ENCODE peak calls at places on chromosomes 3 and 15, in ten cellular contexts. J is PC-3; G is CD8-positive, alpha-beta memory T cell; D is fibroblast of lung; M is AG09309; R is GM23248; L is fibroblast of pulmonary artery; F is brain microvascular endothelial cell; C is CD8-positive, alpha-beta T cell; K is left ventricle myocardium inferior. Y is an unnamed sample.

GRCh38 chr3:196096382-196096953 is 14.6 kb upstream of the TFRC start:
- DNase-seq in J (no peak), G (no peak), D (no peak), M (no peak), R (peak), L (no peak), F (no peak), C (no peak), K (peak), Y (no peak)

GRCh38 chr3:29203846-29204245 is 77.0 kb upstream of the RBMS3 start:
- DNase-seq in J (peak), G (no peak), D (no peak), M (no peak), R (peak), L (no peak), F (no peak), C (no peak), K (no peak), Y (peak)

GRCh38 chr15:91974321-91974720 is 120.8 kb downstream of the SLCO3A1 start:
- DNase-seq in J (peak), G (no peak), D (no peak), M (no peak), R (no peak), L (no peak), F (no peak), C (no peak), K (no peak), Y (peak)

GRCh38 chr3:165259518-165260193 is 63.5 kb upstream of the SLITRK3 start:
- DNase-seq in J (peak), G (no peak), D (peak), M (no peak), R (peak), L (peak), F (peak), C (no peak), K (no peak), Y (peak)

GRCh38 chr3:126270145-126270811 is 86.9 kb downstream of the KLF15 start:
- DNase-seq in J (no peak), G (no peak), D (peak), M (no peak), R (peak), L (peak), F (no peak), C (no peak), K (peak), Y (peak)

GRCh38 chr3:159882784-159883779 is 105.6 kb upstream of the IL12A start:
- DNase-seq in J (peak), G (no peak), D (peak), M (no peak), R (peak), L (peak), F (peak), C (no peak), K (no peak), Y (peak)

GRCh38 chr3:50121416-50122032 is 32.8 kb downstream of the RBM5 start:
- DNase-seq in J (peak), G (peak), D (peak), M (peak), R (peak), L (peak), F (peak), C (peak), K (peak), Y (peak)

GRCh38 chr15:64068133-64068532 is 21.8 kb upstream of the DAPK2 start:
- DNase-seq in J (no peak), G (no peak), D (no peak), M (no peak), R (no peak), L (no peak), F (no peak), C (no peak), K (no peak), Y (no peak)

GRCh38 chr15:83320404-83320803 is 35.9 kb upstream of the BNC1 start:
- DNase-seq in J (no peak), G (no peak), D (peak), M (peak), R (peak), L (peak), F (peak), C (no peak), K (no peak), Y (peak)

GRCh38 chr15:48458876-48459275 is 127.6 kb downstream of the DUT start:
- DNase-seq in J (no peak), G (no peak), D (peak), M (no peak), R (peak), L (no peak), F (no peak), C (no peak), K (no peak), Y (no peak)

GRCh38 chr3:134772591-134772990 is 22.5 kb upstream of the EPHB1 start:
- DNase-seq in J (no peak), G (no peak), D (no peak), M (no peak), R (no peak), L (no peak), F (no peak), C (no peak), K (no peak), Y (no peak)

GRCh38 chr3:61796088-61796680 is 234.8 kb downstream of the PTPRG start:
- DNase-seq in J (no peak), G (no peak), D (no peak), M (no peak), R (no peak), L (no peak), F (no peak), C (no peak), K (no peak), Y (no peak)

GRCh38 chr3:54859204-54859603 is 68.7 kb downstream of the LRTM1 start:
- DNase-seq in J (peak), G (no peak), D (no peak), M (peak), R (peak), L (peak), F (peak), C (no peak), K (no peak), Y (peak)

GRCh38 chr3:126418256-126418530 is 23.5 kb downstream of the CFAP100 start:
- DNase-seq in J (no peak), G (no peak), D (no peak), M (no peak), R (no peak), L (no peak), F (no peak), C (no peak), K (no peak), Y (no peak)

GRCh38 chr3:150365132-150365604 is 42.9 kb upstream of the TSC22D2 start:
- DNase-seq in J (peak), G (no peak), D (peak), M (no peak), R (peak), L (peak), F (peak), C (no peak), K (no peak), Y (peak)

GRCh38 chr3:27310693-27311092 is 58.5 kb downstream of the NEK10 start:
- DNase-seq in J (no peak), G (no peak), D (no peak), M (no peak), R (peak), L (no peak), F (peak), C (no peak), K (no peak), Y (no peak)

GRCh38 chr15:41878355-41878699 is 15.5 kb downstream of the SPTBN5 start:
- DNase-seq in J (no peak), G (no peak), D (no peak), M (no peak), R (no peak), L (no peak), F (no peak), C (no peak), K (peak), Y (no peak)

GRCh38 chr15:45397116-45397665 is 18.8 kb upstream of the GATM start:
- DNase-seq in J (no peak), G (no peak), D (no peak), M (no peak), R (no peak), L (no peak), F (no peak), C (no peak), K (no peak), Y (no peak)

GRCh38 chr15:45393851-45394250 is 15.5 kb upstream of the GATM start:
- DNase-seq in J (peak), G (no peak), D (no peak), M (no peak), R (peak), L (no peak), F (no peak), C (no peak), K (no peak), Y (peak)

GRCh38 chr15:45395956-45396355 is 17.6 kb upstream of the GATM start:
- DNase-seq in J (no peak), G (no peak), D (no peak), M (no peak), R (no peak), L (no peak), F (no peak), C (no peak), K (no peak), Y (no peak)

GRCh38 chr15:45391746-45392711 is 13.7 kb upstream of the GATM start:
- DNase-seq in J (no peak), G (no peak), D (no peak), M (no peak), R (no peak), L (no peak), F (no peak), C (no peak), K (no peak), Y (peak)

DNA sequence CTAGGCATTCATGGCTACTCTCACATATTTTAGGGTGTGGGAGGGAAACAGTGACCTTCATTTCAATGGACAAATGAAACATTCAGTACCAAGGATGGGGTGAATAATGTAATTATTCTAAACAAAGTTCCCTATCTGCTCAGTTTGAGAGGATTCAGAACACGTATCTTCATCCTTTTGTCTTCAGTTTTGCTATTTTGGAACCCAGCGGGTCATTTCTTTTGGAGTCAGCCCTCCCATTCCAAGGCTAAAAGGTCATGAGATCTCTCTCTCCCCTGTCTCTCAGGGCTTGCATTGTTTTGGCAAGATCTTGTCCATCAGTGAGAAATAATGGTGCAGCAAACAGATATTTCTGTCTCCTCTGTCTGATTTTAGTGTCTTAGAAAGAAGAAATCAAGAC is 16.3 kb upstream of the GATM start:
- DNase-seq in J (no peak), G (no peak), D (no peak), M (no peak), R (no peak), L (no peak), F (no peak), C (no peak), K (no peak), Y (no peak)
- H3K4me3 ChIP-seq in J (no peak), G (no peak), D (no peak), M (no peak), R (no peak), L (no peak), F (no peak), C (no peak), K (no peak), Y (no peak)

GRCh38 chr3:107432646-107433045 is 55.4 kb downstream of the CCDC54 start:
- DNase-seq in J (peak), G (no peak), D (peak), M (no peak), R (peak), L (no peak), F (no peak), C (no peak), K (no peak), Y (no peak)
- H3K4me3 ChIP-seq in J (peak), G (no peak), D (no peak), M (no peak), R (peak), L (peak), F (no peak), C (no peak), K (peak), Y (peak)

DNA sequence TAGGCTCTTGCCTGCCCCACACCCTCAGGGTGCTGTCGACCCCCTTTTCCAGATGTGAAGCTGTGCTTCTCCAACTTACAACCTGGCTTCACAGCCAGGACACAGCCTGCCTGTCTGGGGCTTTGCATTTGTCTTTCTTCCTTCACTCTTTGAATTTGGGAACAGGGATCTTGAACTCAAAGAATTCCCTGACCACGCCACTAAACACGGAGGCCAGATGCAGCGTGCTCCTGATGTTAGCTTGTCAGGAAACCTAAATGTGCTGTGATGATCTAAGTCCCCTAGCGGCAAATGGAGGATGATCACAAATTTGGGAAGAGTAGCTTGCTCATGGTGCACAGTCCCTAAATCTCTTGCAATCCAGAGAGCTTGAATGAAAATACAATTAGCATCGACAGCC is 244.8 kb upstream of the RGMA start:
- DNase-seq in J (no peak), G (no peak), D (no peak), M (no peak), R (no peak), L (no peak), F (no peak), C (no peak), K (no peak), Y (no peak)
- H3K4me3 ChIP-seq in J (no peak), G (no peak), D (no peak), M (no peak), R (no peak), L (no peak), F (no peak), C (no peak), K (no peak), Y (no peak)

DNA sequence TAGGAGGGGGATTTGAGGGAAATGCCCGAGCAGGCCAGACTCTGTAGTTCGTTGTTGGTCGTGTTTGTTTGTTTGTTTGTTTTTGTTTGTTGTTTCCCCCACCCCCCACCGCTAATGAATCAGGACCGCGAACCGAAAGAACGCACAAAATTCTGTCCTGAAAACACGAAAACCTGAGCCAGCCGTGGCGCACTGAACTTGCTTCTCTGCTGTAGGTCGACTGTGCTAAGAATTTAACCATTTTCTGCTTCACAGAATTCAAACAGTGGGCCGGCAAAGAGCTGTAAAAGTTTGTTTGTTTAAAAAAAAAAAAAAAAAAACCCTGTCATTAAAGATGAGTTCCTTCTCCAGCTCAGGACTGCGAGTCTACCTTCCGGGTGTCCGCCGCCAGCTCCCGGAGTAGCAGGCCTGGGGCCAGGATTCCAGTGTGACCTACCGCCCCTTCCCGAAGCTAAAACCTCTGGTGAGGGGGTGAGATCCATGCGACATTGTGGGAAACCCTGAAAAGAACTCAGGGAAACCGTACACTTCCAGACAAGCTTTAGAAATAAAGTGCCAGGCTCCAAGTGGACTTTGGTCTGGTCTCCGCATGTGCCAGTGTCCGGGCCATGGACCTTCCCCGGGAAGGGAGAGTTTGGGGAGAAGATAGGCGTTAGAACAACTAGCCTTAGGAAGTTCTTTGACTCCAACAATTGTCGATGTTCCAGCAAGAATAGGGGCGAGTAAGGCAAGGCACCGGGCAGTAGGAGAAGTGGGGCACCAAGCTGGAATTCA is 12.0 kb downstream of the ZIC4 start:
- DNase-seq in J (no peak), G (no peak), D (no peak), M (no peak), R (peak), L (no peak), F (no peak), C (no peak), K (no peak), Y (no peak)
- H3K4me3 ChIP-seq in J (no peak), G (no peak), D (no peak), M (peak), R (peak), L (peak), F (peak), C (no peak), K (peak), Y (no peak)

GRCh38 chr3:36776436-36776835 is 12.1 kb upstream of the DCLK3 start:
- DNase-seq in J (no peak), G (no peak), D (no peak), M (no peak), R (peak), L (no peak), F (no peak), C (no peak), K (no peak), Y (no peak)
- H3K4me3 ChIP-seq in J (no peak), G (no peak), D (no peak), M (no peak), R (no peak), L (no peak), F (no peak), C (no peak), K (no peak), Y (no peak)

Y was measured in bronchial epithelial cell.